ENCODE peak calls at places on chromosomes 4 and X, in seven cellular contexts. B is stimulated activated naive B cell treated with anti-CD40 and anti-IgM and Interleukin-4, amounts not matched to agents 10 μg/mL and 1 μg/mL and 100 μg/mL, for 72 hours; K is T-helper 2 cell; G is small intestine; H is ureter; M is substantia nigra; J is HuH-7. Q is an unnamed sample.

GRCh38 chr4:101954975-101955678 is 164.6 kb downstream of the BANK1 start:
- DNase-seq in B (no peak), K (no peak), G (no peak), H (no peak), M (no peak), J (no peak), Q (no peak)

GRCh38 chrX:53287493-53288138 is 6.2 kb upstream of the IQSEC2 start:
- DNase-seq in B (peak; percentile 28), K (no peak), G (peak; percentile 88), H (peak; percentile 72), M (peak; percentile 9), J (no peak), Q (peak; percentile 52)

GRCh38 chr4:7226464-7226863 is 34.1 kb downstream of the SORCS2 start:
- DNase-seq in B (no peak), K (no peak), G (no peak), H (no peak), M (no peak), J (no peak), Q (no peak)

GRCh38 chr4:183348706-183349659 is 26.8 kb upstream of the CLDN24 start:
- DNase-seq in B (no peak), K (no peak), G (no peak), H (no peak), M (no peak), J (no peak), Q (no peak)

GRCh38 chr4:53273726-53274125 is 92.1 kb downstream of the SCFD2 start:
- DNase-seq in B (no peak), K (no peak), G (no peak), H (no peak), M (no peak), J (no peak), Q (no peak)

GRCh38 chr4:140851032-140851636 is 94.9 kb upstream of the TBC1D9 start:
- DNase-seq in B (peak; percentile 43), K (no peak), G (peak; percentile 68), H (peak; percentile 64), M (no peak), J (peak; percentile 36), Q (no peak)

GRCh38 chrX:47804315-47804714 is 32.4 kb upstream of the ZNF81 start:
- DNase-seq in B (no peak), K (no peak), G (no peak), H (no peak), M (no peak), J (no peak), Q (no peak)

GRCh38 chr4:149790172-149790907 is 25.3 kb downstream of the IQCM start:
- DNase-seq in B (no peak), K (no peak), G (no peak), H (no peak), M (no peak), J (no peak), Q (no peak)

GRCh38 chr4:53551963-53552362 is 39.3 kb downstream of the LNX1 start:
- DNase-seq in B (no peak), K (no peak), G (no peak), H (no peak), M (no peak), J (no peak), Q (no peak)

GRCh38 chr4:112515278-112516075 is 503 bp downstream of the NEUROG2 start:
- DNase-seq in B (no peak), K (no peak), G (peak; percentile 25), H (no peak), M (no peak), J (peak; percentile 56), Q (peak; percentile 59)

GRCh38 chr4:81758865-81759264 is 287.2 kb upstream of the RASGEF1B start:
- DNase-seq in B (no peak), K (no peak), G (no peak), H (no peak), M (no peak), J (no peak), Q (no peak)

GRCh38 chr4:61628282-61628681 is 428.2 kb downstream of the ADGRL3 start:
- DNase-seq in B (no peak), K (no peak), G (no peak), H (no peak), M (no peak), J (no peak), Q (no peak)

GRCh38 chr4:23970193-23970850 is 80.5 kb upstream of the PPARGC1A start:
- DNase-seq in B (no peak), K (no peak), G (no peak), H (no peak), M (no peak), J (no peak), Q (no peak)

GRCh38 chrX:71650333-71650969 is 16.9 kb upstream of the LOC101059915 start:
- DNase-seq in B (no peak), K (no peak), G (peak; percentile 71), H (no peak), M (no peak), J (no peak), Q (no peak)

GRCh38 chrX:39418936-39419659 is 617.8 kb downstream of the MID1IP1 start:
- DNase-seq in B (no peak), K (no peak), G (no peak), H (no peak), M (no peak), J (no peak), Q (no peak)

GRCh38 chr4:2948895-2949781 is 14.1 kb downstream of the NOP14 start:
- DNase-seq in B (no peak), K (no peak), G (peak; percentile 54), H (no peak), M (no peak), J (peak; percentile 63), Q (no peak)

GRCh38 chr4:7414736-7415510 is 19.8 kb downstream of the PSAPL1 start:
- DNase-seq in B (no peak), K (no peak), G (no peak), H (no peak), M (no peak), J (no peak), Q (no peak)

GRCh38 chr4:41611124-41611838 is 73.3 kb downstream of the LIMCH1 start:
- DNase-seq in B (no peak), K (no peak), G (no peak), H (no peak), M (no peak), J (no peak), Q (no peak)

GRCh38 chrX:37677765-37678164 is 7.8 kb upstream of the XK start:
- DNase-seq in B (no peak), K (no peak), G (no peak), H (no peak), M (no peak), J (no peak), Q (no peak)

Q was measured in CD8-positive, alpha-beta memory T cell.